ENCODE peak calls at places on chromosomes 7 and 10, in five cellular contexts. X is neural progenitor cell, U is DMS153, N is MCF 10A, C is nephron progenitor cell. D is an unnamed sample.

GRCh38 chr7:122887198-122887597 is 938 bp upstream of the CADPS2 start:
- DNase-seq in U (peak; percentile 52), X (peak; percentile 84), N (peak; percentile 69), C (peak; percentile 54), D (no peak)

GRCh38 chr10:113895018-113895417 is 40.6 kb downstream of the NHLRC2 start:
- DNase-seq in X (no peak), C (no peak), U (no peak), N (peak; percentile 73), D (no peak)

GRCh38 chr7:119640326-119640725 is 632.6 kb upstream of the KCND2 start:
- DNase-seq in N (no peak), X (no peak), U (no peak), C (no peak), D (no peak)

GRCh38 chr7:21023841-21024502 is 237.3 kb upstream of the SP8 start:
- DNase-seq in U (no peak), N (no peak), X (peak; percentile 18), C (no peak), D (no peak)

GRCh38 chr10:50637003-50637579 is 13.3 kb upstream of the SGMS1 start:
- DNase-seq in C (no peak), N (no peak), X (no peak), U (no peak), D (no peak)

GRCh38 chr7:47402941-47403340 is 179.0 kb downstream of the TNS3 start:
- DNase-seq in X (peak; percentile 15), U (no peak), N (no peak), C (no peak), D (no peak)

GRCh38 chr7:150307904-150308303 is 15.3 kb upstream of the LRRC61 start:
- DNase-seq in N (no peak), U (no peak), X (no peak), C (no peak), D (no peak)

GRCh38 chr10:62540389-62540788 is 166.2 kb downstream of the ZNF365 start:
- DNase-seq in U (no peak), X (no peak), C (no peak), N (no peak), D (no peak)

GRCh38 chr7:19262794-19263193 is 117.6 kb upstream of the FERD3L start:
- DNase-seq in C (no peak), N (no peak), U (no peak), X (no peak), D (no peak)

GRCh38 chr7:111730476-111731300 is 168.4 kb upstream of the IMMP2L start:
- DNase-seq in X (peak; percentile 66), U (no peak), N (peak; percentile 53), C (no peak), D (peak; percentile 19)

GRCh38 chr10:68553138-68553537 is 7.0 kb upstream of the TET1 start:
- DNase-seq in C (no peak), N (no peak), X (peak; percentile 15), U (no peak), D (no peak)

GRCh38 chr10:68353537-68353936 is 20.8 kb upstream of the PBLD start:
- DNase-seq in X (no peak), N (no peak), C (no peak), U (no peak), D (no peak)

GRCh38 chr7:19939746-19940145 is 166.3 kb upstream of the TMEM196 start:
- DNase-seq in X (no peak), C (no peak), U (no peak), N (peak; percentile 16), D (no peak)

GRCh38 chr10:49524496-49524895 is 14.4 kb downstream of the ERCC6 start:
- DNase-seq in X (no peak), N (no peak), C (no peak), U (no peak), D (no peak)

GRCh38 chr10:22723343-22723779 is 9.0 kb upstream of the PIP4K2A start:
- DNase-seq in X (no peak), C (no peak), N (no peak), U (no peak), D (no peak)

GRCh38 chr7:19145429-19146201 is 394 bp upstream of the FERD3L start:
- DNase-seq in X (peak; percentile 71), U (no peak), C (peak; percentile 3), N (no peak), D (no peak)

GRCh38 chr10:125625586-125625985 is 57.4 kb downstream of the TEX36 start:
- DNase-seq in N (no peak), C (no peak), X (no peak), U (no peak), D (no peak)

GRCh38 chr7:151094675-151095074 is 8.4 kb downstream of the AGAP3 start:
- DNase-seq in C (no peak), N (no peak), U (no peak), X (no peak), D (no peak)

GRCh38 chr7:50656141-50656895 is 91.1 kb upstream of the DDC start:
- DNase-seq in U (no peak), X (no peak), N (no peak), C (no peak), D (no peak)

GRCh38 chr10:129459762-129460539 is 7.1 kb upstream of the MGMT start:
- DNase-seq in N (peak; percentile 56), C (no peak), U (no peak), X (no peak), D (no peak)

GRCh38 chr10:6543431-6544005 is 36.6 kb downstream of the PRKCQ start:
- DNase-seq in X (no peak), C (no peak), N (no peak), U (no peak), D (no peak)

GRCh38 chr7:27723086-27723485 is 16.9 kb upstream of the TAX1BP1 start:
- DNase-seq in N (peak; percentile 33), X (no peak), C (no peak), U (no peak), D (peak; percentile 87)

GRCh38 chr7:81886211-81886764 is 116.4 kb upstream of the HGF start:
- DNase-seq in N (no peak), X (no peak), C (no peak), U (no peak), D (no peak)

GRCh38 chr10:44383749-44384600 is 922 bp downstream of the CXCL12 start:
- DNase-seq in X (peak; percentile 65), N (no peak), C (peak; percentile 57), U (peak; percentile 5), D (no peak)

GRCh38 chr10:51228714-51229100 is 154.4 kb downstream of the PRKG1 start:
- DNase-seq in C (no peak), N (no peak), U (no peak), X (no peak), D (no peak)

GRCh38 chr7:105016083-105017075 is 2.4 kb downstream of the KMT2E start:
- DNase-seq in U (no peak), X (no peak), C (no peak), N (no peak), D (no peak)

GRCh38 chr10:101357958-101358357 is 4.0 kb downstream of the BTRC start:
- DNase-seq in N (no peak), U (no peak), C (no peak), X (no peak), D (no peak)

GRCh38 chr10:111116762-111117445 is 40.1 kb downstream of the ADRA2A start:
- DNase-seq in X (no peak), N (no peak), U (no peak), C (no peak), D (no peak)

GRCh38 chr10:21176934-21177480 is 279.9 kb upstream of the NEBL start:
- DNase-seq in N (no peak), C (no peak), U (no peak), X (no peak), D (no peak)

GRCh38 chr10:76073524-76073923 is 642.1 kb downstream of the LRMDA start:
- DNase-seq in N (no peak), U (no peak), X (no peak), C (no peak), D (no peak)

D was measured in NCI-H1694.